ENCODE peak calls at places on chromosomes 1 and 21, in six cellular contexts. A, C, V, Q, U and K are unnamed samples.

GRCh38 chr1:214976665-214977064 is 105.9 kb upstream of the KCNK2 start:
- DNase-seq in A (no peak), C (no peak), V (no peak), Q (no peak), U (no peak), K (no peak)

GRCh38 chr1:90854559-90854958 is 137.5 kb upstream of the BARHL2 start:
- DNase-seq in A (no peak), C (no peak), V (no peak), Q (no peak), U (no peak), K (no peak)

GRCh38 chr1:179047637-179048002 is 21.9 kb downstream of the FAM20B start:
- DNase-seq in A (no peak), C (no peak), V (no peak), Q (no peak), U (peak), K (no peak)

GRCh38 chr1:92442351-92442750 is 44.4 kb downstream of the GFI1 start:
- DNase-seq in A (no peak), C (no peak), V (no peak), Q (no peak), U (no peak), K (no peak)

GRCh38 chr1:165116732-165117131 is 239.8 kb downstream of the LMX1A start:
- DNase-seq in A (no peak), C (peak), V (no peak), Q (peak), U (peak), K (peak)

GRCh38 chr1:46757956-46758304 is 39.0 kb upstream of the EFCAB14 start:
- DNase-seq in A (no peak), C (no peak), V (no peak), Q (no peak), U (no peak), K (no peak)

GRCh38 chr1:175597206-175597605 is 146.2 kb downstream of the TNR start:
- DNase-seq in A (no peak), C (no peak), V (no peak), Q (no peak), U (no peak), K (no peak)

GRCh38 chr1:37697090-37697489 is 4.8 kb downstream of the CDCA8 start:
- DNase-seq in A (no peak), C (no peak), V (no peak), Q (no peak), U (no peak), K (no peak)

GRCh38 chr21:25362375-25363267 is 244.7 kb downstream of the MRPL39 start:
- DNase-seq in A (no peak), C (no peak), V (no peak), Q (no peak), U (no peak), K (no peak)

GRCh38 chr21:25361097-25361496 is 246.2 kb downstream of the MRPL39 start:
- DNase-seq in A (no peak), C (no peak), V (no peak), Q (no peak), U (no peak), K (no peak)

GRCh38 chr21:25359724-25360123 is 247.6 kb downstream of the MRPL39 start:
- DNase-seq in A (no peak), C (peak), V (no peak), Q (no peak), U (no peak), K (no peak)

GRCh38 chr21:25361765-25362164 is 245.5 kb downstream of the MRPL39 start:
- DNase-seq in A (no peak), C (no peak), V (no peak), Q (no peak), U (no peak), K (no peak)

GRCh38 chr21:25360593-25360992 is 246.7 kb downstream of the MRPL39 start:
- DNase-seq in A (no peak), C (no peak), V (no peak), Q (no peak), U (no peak), K (no peak)
- TF ChIP-seq CTCF in A (peak), C (no peak), V (no peak), Q (peak), U (peak), K (peak)

GRCh38 chr1:67213164-67213563 is 46.9 kb downstream of the IL23R start:
- DNase-seq in A (peak), C (no peak), V (peak), Q (peak), U (no peak), K (peak)
- TF ChIP-seq CTCF in A (peak), C (peak), V (peak), Q (peak), U (peak), K (peak)

GRCh38 chr1:44101356-44101755 is 17.3 kb upstream of the KLF17 start:
- DNase-seq in A (no peak), C (peak), V (no peak), Q (no peak), U (no peak), K (peak)
- TF ChIP-seq CTCF in A (no peak), C (no peak), V (no peak), Q (no peak), U (no peak), K (no peak)

GRCh38 chr21:37704751-37705150 is 211.5 kb downstream of the KCNJ6 start:
- DNase-seq in A (no peak), C (no peak), V (no peak), Q (no peak), U (no peak), K (no peak)
- TF ChIP-seq CTCF in A (no peak), C (no peak), V (no peak), Q (no peak), U (no peak), K (no peak)